ENCODE peak calls at places on chromosome 7, in eight cellular contexts. Z is naive thymus-derived CD4-positive, alpha-beta T cell; N is cortex of kidney; K is LoVo; H is G401; P is AG08396; L is EL; I is GM23338. E is an unnamed sample.
A peak's percentile ranks its signal among the peaks of the same experiment; 100 is the strongest.

GRCh38 chr7:130910949-130911944 is 177.2 kb upstream of the KLF14 start:
- DNase-seq in N (no peak), I (peak; percentile 76), Z (no peak), P (no peak), H (no peak), L (peak; percentile 57), K (no peak), E (no peak)

GRCh38 chr7:157404845-157405481 is 68.2 kb downstream of the DNAJB6 start:
- DNase-seq in H (no peak), P (no peak), Z (no peak), K (no peak), L (peak; percentile 98), I (no peak), N (no peak), E (peak; percentile 78)

GRCh38 chr7:139192014-139192706 is 38.9 kb upstream of the UBN2 start:
- DNase-seq in H (no peak), K (no peak), I (no peak), P (no peak), N (no peak), Z (no peak), L (peak; percentile 1), E (no peak)

GRCh38 chr7:108454674-108455523 is 1.3 kb downstream of the NRCAM start:
- DNase-seq in P (peak; percentile 41), N (no peak), Z (no peak), H (peak; percentile 60), I (peak; percentile 70), K (no peak), L (peak; percentile 34), E (peak; percentile 41)

GRCh38 chr7:138556771-138557484 is 96.9 kb downstream of the TRIM24 start:
- DNase-seq in N (no peak), P (no peak), Z (no peak), K (no peak), H (no peak), L (no peak), I (peak; percentile 23), E (no peak)

GRCh38 chr7:28237368-28237767 is 56.8 kb upstream of the JAZF1 start:
- DNase-seq in P (no peak), K (no peak), N (no peak), Z (no peak), H (no peak), L (no peak), I (no peak), E (no peak)

GRCh38 chr7:124713086-124713485 is 52.5 kb downstream of the GPR37 start:
- DNase-seq in H (no peak), L (no peak), Z (no peak), P (no peak), K (no peak), N (no peak), I (peak; percentile 15), E (no peak)

GRCh38 chr7:32515890-32516550 is 20.7 kb downstream of the AVL9 start:
- DNase-seq in I (no peak), N (no peak), K (peak; percentile 30), L (no peak), Z (peak; percentile 9), H (no peak), P (no peak), E (peak; percentile 38)

GRCh38 chr7:106167439-106168136 is 55.5 kb upstream of the SYPL1 start:
- DNase-seq in N (no peak), P (no peak), Z (no peak), I (no peak), H (no peak), L (peak; percentile 22), K (no peak), E (no peak)

GRCh38 chr7:151742713-151743480 is 134.0 kb downstream of the PRKAG2 start:
- DNase-seq in I (peak; percentile 60), Z (no peak), P (no peak), L (peak; percentile 21), H (peak; percentile 63), N (no peak), K (no peak), E (no peak)

GRCh38 chr7:150410680-150411346 is 31.7 kb downstream of the ZNF775 start:
- DNase-seq in H (no peak), K (no peak), P (no peak), N (no peak), Z (no peak), I (no peak), L (no peak), E (no peak)

GRCh38 chr7:63925262-63925625 is 73.4 kb upstream of the ZNF722 start:
- DNase-seq in H (no peak), P (no peak), K (no peak), Z (no peak), N (no peak), I (no peak), L (no peak), E (no peak)

GRCh38 chr7:128904381-128905197 is 5.9 kb downstream of the KCP start:
- DNase-seq in I (peak; percentile 87), P (peak; percentile 78), H (peak; percentile 44), N (no peak), K (peak; percentile 68), Z (peak; percentile 33), L (peak; percentile 52), E (peak; percentile 68)

GRCh38 chr7:77543910-77544309 is 6.8 kb downstream of the PTPN12 start:
- DNase-seq in P (no peak), N (no peak), L (no peak), H (no peak), I (no peak), K (no peak), Z (no peak), E (no peak)

GRCh38 chr7:47968852-47969774 is 10.3 kb downstream of the HUS1 start:
- DNase-seq in K (peak; percentile 48), N (no peak), Z (no peak), L (peak; percentile 63), I (peak; percentile 85), P (peak; percentile 74), H (peak; percentile 73), E (peak; percentile 79)

GRCh38 chr7:66176914-66177313 is 28.2 kb upstream of the TPST1 start:
- DNase-seq in H (no peak), Z (no peak), L (no peak), N (no peak), I (no peak), P (no peak), K (no peak), E (no peak)

GRCh38 chr7:154171422-154171821 is 119.2 kb downstream of the DPP6 start:
- DNase-seq in I (no peak), Z (no peak), K (no peak), L (no peak), P (no peak), H (no peak), N (no peak), E (no peak)

GRCh38 chr7:128673571-128673970 is 1.5 kb downstream of the GARIN1A start:
- DNase-seq in P (no peak), H (no peak), Z (no peak), I (no peak), K (no peak), L (no peak), N (no peak), E (no peak)

GRCh38 chr7:134693256-134693655 is 46.6 kb downstream of the BPGM start:
- DNase-seq in K (no peak), H (no peak), N (no peak), L (peak; percentile 98), I (no peak), P (peak; percentile 78), Z (no peak), E (peak; percentile 32)

GRCh38 chr7:120170849-120171248 is 102.1 kb upstream of the KCND2 start:
- DNase-seq in L (no peak), P (no peak), H (no peak), I (no peak), Z (no peak), N (no peak), K (no peak), E (no peak)

GRCh38 chr7:82362129-82362528 is 81.4 kb downstream of the CACNA2D1 start:
- DNase-seq in I (peak; percentile 25), Z (no peak), L (peak; percentile 47), K (no peak), P (peak; percentile 16), N (no peak), H (no peak), E (no peak)